ENCODE peak calls at places on chromosome 4, in eight cellular contexts. E, W, Q, R, F, K, J and I are unnamed samples.

GRCh38 chr4:42781325-42781724 is 111.2 kb upstream of the GRXCR1 start:
- DNase-seq in W (no peak), E (no peak), Q (no peak), J (no peak), F (no peak), K (no peak), R (no peak), I (no peak)

GRCh38 chr4:168637872-168638756 is 141.3 kb downstream of the PALLD start:
- DNase-seq in E (peak), J (peak), R (no peak), W (no peak), F (no peak), Q (no peak), K (no peak), I (no peak)

GRCh38 chr4:107153228-107153627 is 117.1 kb upstream of the DKK2 start:
- DNase-seq in K (peak), J (peak), F (no peak), R (no peak), W (peak), Q (no peak), E (peak), I (no peak)

GRCh38 chr4:7894677-7895181 is 44.9 kb downstream of the AFAP1 start:
- DNase-seq in J (no peak), F (no peak), K (no peak), Q (no peak), W (no peak), R (no peak), E (no peak), I (no peak)

GRCh38 chr4:37244583-37245390 is at the start of gene NWD2:
- DNase-seq in E (no peak), K (peak), Q (peak), F (no peak), W (no peak), J (no peak), R (no peak), I (no peak)

GRCh38 chr4:156788782-156789181 is 182.8 kb downstream of the PDGFC start:
- DNase-seq in J (no peak), F (no peak), R (no peak), Q (no peak), K (no peak), E (no peak), W (no peak), I (no peak)

GRCh38 chr4:152408514-152409327 is 127.2 kb downstream of the FBXW7 start:
- DNase-seq in R (no peak), W (peak), E (peak), J (peak), K (peak), F (peak), Q (no peak), I (peak)

GRCh38 chr4:6983500-6984142 is 59.6 kb upstream of the TADA2B start:
- DNase-seq in E (no peak), W (no peak), R (no peak), F (no peak), K (no peak), Q (no peak), J (no peak), I (no peak)

GRCh38 chr4:148847544-148847943 is 405.3 kb upstream of the NR3C2 start:
- DNase-seq in W (no peak), J (no peak), E (no peak), Q (no peak), F (no peak), K (no peak), R (no peak), I (no peak)

GRCh38 chr4:5203309-5203708 is 152.0 kb downstream of the STK32B start:
- DNase-seq in J (no peak), E (no peak), R (no peak), K (no peak), W (no peak), Q (no peak), F (no peak), I (no peak)

GRCh38 chr4:11765849-11766453 is 337.3 kb upstream of the HS3ST1 start:
- DNase-seq in E (peak), F (no peak), J (peak), K (peak), W (peak), R (peak), Q (no peak), I (no peak)

GRCh38 chr4:2754848-2755820 is 1.0 kb downstream of the TNIP2 start:
- DNase-seq in W (peak), K (no peak), E (no peak), F (no peak), R (no peak), J (no peak), Q (no peak), I (no peak)

GRCh38 chr4:88352062-88352461 is 26.6 kb upstream of the HERC6 start:
- DNase-seq in K (no peak), Q (no peak), E (peak), F (no peak), W (no peak), R (no peak), J (peak), I (no peak)

GRCh38 chr4:142705820-142706219 is 140.3 kb downstream of the INPP4B start:
- DNase-seq in F (no peak), J (peak), E (no peak), Q (no peak), W (no peak), R (no peak), K (no peak), I (no peak)

GRCh38 chr4:78136109-78137081 is 79.3 kb downstream of the FRAS1 start:
- DNase-seq in K (no peak), J (no peak), F (no peak), Q (no peak), W (no peak), R (no peak), E (no peak), I (no peak)

GRCh38 chr4:94399277-94399676 is 52.5 kb upstream of the PDLIM5 start:
- DNase-seq in Q (no peak), W (no peak), E (no peak), J (no peak), R (no peak), K (no peak), F (no peak), I (no peak)

GRCh38 chr4:40189997-40190396 is 6.8 kb upstream of the RHOH start:
- DNase-seq in R (no peak), E (peak), W (no peak), F (peak), K (no peak), J (no peak), Q (no peak), I (no peak)

GRCh38 chr4:125316391-125316780 is 1.6 kb downstream of the FAT4 start:
- DNase-seq in K (no peak), R (no peak), W (no peak), F (no peak), J (peak), E (no peak), Q (peak), I (no peak)

GRCh38 chr4:125315571-125316390 is 1.0 kb downstream of the FAT4 start:
- DNase-seq in F (no peak), K (peak), E (peak), R (peak), W (no peak), Q (peak), J (peak), I (no peak)

GRCh38 chr4:140005699-140006098 is 148.3 kb downstream of the MAML3 start:
- DNase-seq in Q (no peak), W (peak), J (no peak), F (no peak), K (peak), R (no peak), E (no peak), I (no peak)

GRCh38 chr4:36824682-36825081 is 419.9 kb upstream of the NWD2 start:
- DNase-seq in J (no peak), W (peak), R (no peak), E (no peak), Q (no peak), K (peak), F (no peak), I (no peak)

GRCh38 chr4:145773581-145774234 is 93.8 kb downstream of the C4orf51 start:
- DNase-seq in J (no peak), K (no peak), F (no peak), Q (no peak), R (peak), E (peak), W (no peak), I (no peak)

GRCh38 chr4:6885953-6886557 is 23.6 kb upstream of the TBC1D14 start:
- DNase-seq in F (peak), J (peak), K (no peak), R (peak), W (peak), E (peak), Q (no peak), I (peak)

GRCh38 chr4:82706349-82707000 is 92.1 kb downstream of the SCD5 start:
- DNase-seq in Q (no peak), J (peak), W (no peak), K (no peak), E (peak), F (no peak), R (peak), I (no peak)